ENCODE peak calls at places on chromosomes 4 and X, in seven cellular contexts. K is right lobe of liver; M is left ventricle myocardium inferior; A is iPS DF 6.9; V is COR-L47; T is activated CD4-positive, alpha-beta T cell treated with anti-CD3 and anti-CD28 coated beads, Interleukin-2, amount 50 U/mL, for 24 hours; N is activated T-helper 1 cell treated with anti-CD3 and anti-CD28 coated beads, Interleukin-2, amount 50 U/mL, for 16 hours. Q is an unnamed sample.

GRCh38 chrX:152833378-152833777 is 2.5 kb downstream of the NSDHL start:
- DNase-seq in K (no peak), M (no peak), A (no peak), V (no peak), T (no peak), N (no peak), Q (no peak)

GRCh38 chrX:29419774-29420553 is 795.4 kb upstream of the MAGEB2 start:
- DNase-seq in K (no peak), M (no peak), A (no peak), V (no peak), T (no peak), N (no peak), Q (no peak)

GRCh38 chr4:88605744-88606143 is 13.5 kb downstream of the HERC3 start:
- DNase-seq in K (no peak), M (no peak), A (no peak), V (no peak), T (no peak), N (no peak), Q (no peak)

GRCh38 chrX:19810809-19811208 is 76.6 kb downstream of the SH3KBP1 start:
- DNase-seq in K (no peak), M (no peak), A (no peak), V (no peak), T (no peak), N (no peak), Q (no peak)

GRCh38 chrX:7062912-7063311 is 84.6 kb upstream of the STS start:
- DNase-seq in K (no peak), M (no peak), A (no peak), V (no peak), T (no peak), N (no peak), Q (no peak)

GRCh38 chr4:168928346-168928745 is 81.7 kb downstream of the CBR4 start:
- DNase-seq in K (no peak), M (no peak), A (no peak), V (no peak), T (no peak), N (no peak), Q (no peak)

GRCh38 chr4:118264096-118264495 is 88.7 kb downstream of the PRSS12 start:
- DNase-seq in K (no peak), M (no peak), A (no peak), V (no peak), T (no peak), N (no peak), Q (no peak)

GRCh38 chrX:39896951-39897740 is 200.6 kb downstream of the BCOR start:
- DNase-seq in K (no peak), M (peak), A (no peak), V (no peak), T (no peak), N (no peak), Q (no peak)

GRCh38 chr4:187215438-187215837 is 491.8 kb upstream of the FAT1 start:
- DNase-seq in K (no peak), M (no peak), A (no peak), V (no peak), T (no peak), N (no peak), Q (no peak)

GRCh38 chr4:157221426-157221894 is 932 bp downstream of the GRIA2 start:
- DNase-seq in K (no peak), M (no peak), A (no peak), V (peak), T (no peak), N (no peak), Q (peak)

Q was measured in hypothalamus.